ENCODE peak calls at places on chromosomes 13 and 19, in six cellular contexts. B, F, W, Z, K and I are unnamed samples.

GRCh38 chr13:20492036-20492435 is 33.6 kb downstream of the CRYL1 start:
- DNase-seq in B (no peak), F (no peak), W (no peak), Z (no peak), K (no peak), I (no peak)

GRCh38 chr19:53977991-53978731 is 13.3 kb upstream of the CACNG6 start:
- DNase-seq in B (peak; percentile 39), F (no peak), W (no peak), Z (no peak), K (peak; percentile 90), I (no peak)

GRCh38 chr19:49854861-49855263 is 3.9 kb downstream of the PTOV1 start:
- DNase-seq in B (no peak), F (no peak), W (no peak), Z (no peak), K (no peak), I (no peak)

GRCh38 chr13:43804461-43805070 is 17.8 kb upstream of the ENOX1 start:
- DNase-seq in B (peak; percentile 18), F (peak; percentile 39), W (no peak), Z (peak; percentile 13), K (no peak), I (no peak)

GRCh38 chr13:27600712-27601111 is 19.6 kb downstream of the LNX2 start:
- DNase-seq in B (no peak), F (no peak), W (no peak), Z (no peak), K (no peak), I (no peak)

GRCh38 chr19:33486936-33487793 is 34.4 kb downstream of the PEPD start:
- DNase-seq in B (no peak), F (no peak), W (no peak), Z (no peak), K (no peak), I (no peak)

GRCh38 chr19:49691243-49692101 is 556 bp downstream of the CPT1C start:
- DNase-seq in B (no peak), F (no peak), W (no peak), Z (no peak), K (no peak), I (no peak)

GRCh38 chr13:69274231-69274630 is 833.4 kb upstream of the ATXN8OS start:
- DNase-seq in B (no peak), F (no peak), W (no peak), Z (no peak), K (no peak), I (no peak)

GRCh38 chr19:38362076-38362945 is 12.1 kb upstream of the PSMD8 start:
- DNase-seq in B (peak; percentile 93), F (peak; percentile 23), W (peak; percentile 72), Z (no peak), K (peak; percentile 71), I (peak; percentile 63)

GRCh38 chr13:79802389-79803140 is 321.6 kb downstream of the NDFIP2 start:
- DNase-seq in B (no peak), F (no peak), W (no peak), Z (no peak), K (no peak), I (no peak)

GRCh38 chr19:49064768-49065611 is at the start of gene NTF4:
- DNase-seq in B (peak; percentile 74), F (peak; percentile 20), W (no peak), Z (no peak), K (no peak), I (no peak)

GRCh38 chr13:25247345-25247744 is 39.9 kb downstream of the MTMR6 start:
- DNase-seq in B (no peak), F (no peak), W (no peak), Z (no peak), K (no peak), I (no peak)

GRCh38 chr13:23567792-23568480 is 2.3 kb upstream of the TNFRSF19 start:
- DNase-seq in B (no peak), F (peak; percentile 77), W (no peak), Z (no peak), K (no peak), I (no peak)

GRCh38 chr13:25281937-25282332 is 5.4 kb downstream of the MTMR6 start:
- DNase-seq in B (no peak), F (no peak), W (no peak), Z (no peak), K (no peak), I (no peak)

GRCh38 chr19:33805313-33805712 is 8.6 kb downstream of the KCTD15 start:
- DNase-seq in B (no peak), F (no peak), W (no peak), Z (no peak), K (no peak), I (no peak)

GRCh38 chr19:1090731-1091543 is 4.2 kb downstream of the POLR2E start:
- DNase-seq in B (no peak), F (no peak), W (no peak), Z (no peak), K (no peak), I (no peak)

GRCh38 chr19:52962394-52963228 is at the start of gene ZNF816:
- DNase-seq in B (peak; percentile 98), F (peak; percentile 88), W (peak; percentile 92), Z (peak; percentile 70), K (peak; percentile 82), I (peak; percentile 91)

GRCh38 chr13:84433024-84433423 is 550.8 kb upstream of the SLITRK1 start:
- DNase-seq in B (no peak), F (no peak), W (no peak), Z (no peak), K (no peak), I (no peak)

GRCh38 chr13:113592571-113592970 is 8.0 kb downstream of the TFDP1 start:
- DNase-seq in B (no peak), F (no peak), W (no peak), Z (no peak), K (no peak), I (no peak)

GRCh38 chr13:113588394-113589111 is 4.0 kb downstream of the TFDP1 start:
- DNase-seq in B (no peak), F (no peak), W (no peak), Z (no peak), K (no peak), I (no peak)

GRCh38 chr13:113589251-113589960 is 4.9 kb downstream of the TFDP1 start:
- DNase-seq in B (no peak), F (no peak), W (no peak), Z (no peak), K (no peak), I (no peak)

GRCh38 chr13:113591750-113592149 is 7.2 kb downstream of the TFDP1 start:
- DNase-seq in B (no peak), F (no peak), W (no peak), Z (no peak), K (no peak), I (no peak)

DNA sequence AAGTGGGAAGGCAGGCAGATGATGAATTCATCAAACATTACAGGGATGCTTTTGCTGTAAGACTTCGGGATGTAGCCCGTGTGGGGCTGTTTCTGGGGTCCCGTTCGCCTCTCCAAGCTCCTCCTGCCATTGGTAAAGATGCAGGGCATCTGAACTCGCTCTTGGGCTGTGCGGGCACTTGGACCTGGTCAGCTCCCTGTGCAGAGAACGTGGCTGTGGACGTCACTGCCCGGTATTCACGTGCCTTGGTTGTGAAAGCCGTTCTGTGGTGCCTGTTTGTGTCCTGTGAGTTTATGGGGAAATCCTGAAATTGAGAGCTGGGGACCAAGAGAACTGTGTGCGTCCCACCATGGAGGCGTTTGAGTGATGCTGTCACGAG is 5.4 kb downstream of the TFDP1 start:
- DNase-seq in B (no peak), F (no peak), W (no peak), Z (no peak), K (no peak), I (no peak)
- TF ChIP-seq TAF1 in B (no peak), F (no peak), W (no peak), Z (no peak), K (no peak), I (no peak)

GRCh38 chr19:7533925-7534480 is 1.5 kb upstream of the PNPLA6 start:
- DNase-seq in B (peak; percentile 84), F (peak; percentile 67), W (peak; percentile 98), Z (peak; percentile 37), K (peak; percentile 56), I (peak; percentile 97)
- TF ChIP-seq POLR2A in B (no peak), F (peak; percentile 59), W (no peak), Z (no peak), K (peak; percentile 57), I (no peak)

GRCh38 chr13:40779049-40779448 is 8.1 kb upstream of the MRPS31 start:
- DNase-seq in B (no peak), F (no peak), W (no peak), Z (no peak), K (no peak), I (no peak)

GRCh38 chr13:40781717-40782116 is 7.7 kb upstream of the SLC25A15 start:
- DNase-seq in B (no peak), F (no peak), W (no peak), Z (no peak), K (no peak), I (no peak)

GRCh38 chr13:40779796-40780285 is 8.9 kb upstream of the MRPS31 start:
- DNase-seq in B (no peak), F (no peak), W (no peak), Z (no peak), K (no peak), I (no peak)

GRCh38 chr13:40777957-40778235 is 6.9 kb upstream of the MRPS31 start:
- DNase-seq in B (no peak), F (no peak), W (no peak), Z (no peak), K (no peak), I (no peak)

DNA sequence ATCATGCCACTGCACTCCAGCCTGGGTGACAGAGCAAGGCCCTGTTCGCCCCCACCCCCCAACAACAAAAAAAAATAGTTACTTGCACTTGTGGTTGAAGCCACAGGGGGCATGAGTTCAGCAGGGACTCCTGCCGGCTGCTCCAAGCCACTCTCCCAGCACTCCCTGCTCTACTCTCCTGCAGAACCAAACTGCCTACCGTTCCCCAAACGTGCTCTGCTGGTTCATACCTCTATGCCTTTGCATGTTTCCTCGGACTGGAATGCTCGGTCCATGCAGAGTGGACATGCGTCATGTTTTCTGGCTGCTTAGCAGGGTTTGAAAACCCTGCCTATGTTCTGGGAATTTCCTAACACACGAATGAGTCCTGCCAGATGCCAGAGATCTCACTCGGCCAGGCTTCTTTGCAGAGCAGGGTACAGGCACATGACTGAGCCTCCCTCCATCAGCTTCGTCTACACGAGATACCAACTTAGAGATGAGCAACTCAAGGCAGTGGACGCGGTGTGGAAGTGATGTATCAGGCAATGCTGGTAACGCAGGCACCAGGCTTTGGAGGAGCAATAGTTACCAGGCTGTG is 8.5 kb upstream of the SLC25A15 start:
- DNase-seq in B (peak; percentile 24), F (peak; percentile 54), W (no peak), Z (no peak), K (no peak), I (no peak)
- TF ChIP-seq TAF1 in B (no peak), F (no peak), W (no peak), Z (no peak), K (no peak), I (no peak)

DNA sequence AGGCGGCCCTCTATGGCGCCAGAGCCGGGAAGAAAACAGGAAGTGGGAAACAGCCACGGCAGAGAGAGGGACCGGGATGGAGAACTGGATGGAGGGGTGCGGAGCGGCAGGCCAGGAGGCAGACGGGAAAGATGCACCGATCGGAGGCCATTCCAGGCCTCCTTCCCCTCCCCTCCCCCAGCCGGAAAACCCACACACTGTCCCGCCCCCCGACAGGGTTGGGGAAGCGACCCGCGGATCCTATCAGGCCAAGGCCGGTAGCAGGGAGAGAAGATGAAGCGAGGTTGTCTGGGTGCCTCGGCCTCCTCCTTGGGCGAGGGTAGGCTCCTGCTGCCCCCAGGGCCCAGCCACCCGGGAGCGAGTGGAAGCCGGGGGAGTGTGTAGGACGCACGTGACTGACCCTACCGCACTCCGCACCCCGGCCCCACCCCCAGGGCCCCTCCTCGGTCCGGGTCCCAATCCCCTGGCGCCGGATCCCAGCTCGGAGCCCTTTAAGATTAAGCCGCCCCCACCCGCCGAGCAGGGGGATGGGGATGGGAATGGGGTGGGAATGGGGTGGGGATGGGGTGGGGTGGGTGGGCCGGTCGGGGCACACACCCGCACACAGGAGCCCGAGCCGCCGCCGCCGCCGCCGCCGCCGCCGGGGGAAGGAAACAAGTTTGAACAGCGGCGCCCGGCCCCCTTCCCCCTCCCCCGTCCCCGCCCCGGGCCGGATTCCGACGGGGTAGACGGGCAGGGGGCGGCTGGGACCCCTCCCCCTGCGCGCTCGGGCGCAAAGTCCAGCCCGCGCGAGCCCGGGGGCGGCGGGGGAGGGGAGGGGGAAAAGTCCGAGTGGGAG is 1.5 kb downstream of the ERF start:
- DNase-seq in B (peak; percentile 87), F (peak; percentile 59), W (peak; percentile 78), Z (no peak), K (no peak), I (peak; percentile 83)
- TF ChIP-seq POLR2A in B (peak; percentile 68), F (peak; percentile 39), W (no peak), Z (peak; percentile 69), K (peak; percentile 72), I (peak; percentile 68)